ENCODE peak calls at places on chromosomes 4 and X, in nine cellular contexts. U, K, N, A, Z, L, X, R and T are unnamed samples. For H3K4me1 and H3K9me3, the result is how much of the 10 kb centered on the place peaks cover.

GRCh38 chrX:136176399-136176825 is 29.1 kb downstream of the FHL1 start:
- DNase-seq in K (peak), X (no peak), L (peak), Z (no peak), A (peak), U (peak), R (no peak), N (peak), T (no peak)

GRCh38 chr4:5874811-5875465 is 17.9 kb downstream of the CRMP1 start:
- DNase-seq in A (peak), U (no peak), X (no peak), N (peak), K (peak), R (no peak), Z (no peak), L (no peak), T (no peak)

GRCh38 chr4:128579454-128579853 is 230.0 kb upstream of the JADE1 start:
- DNase-seq in L (no peak), N (no peak), R (no peak), Z (no peak), K (no peak), A (no peak), U (no peak), X (no peak), T (no peak)

GRCh38 chr4:75715105-75715799 is 9.1 kb upstream of the USO1 start:
- DNase-seq in L (peak), R (no peak), K (peak), X (no peak), U (no peak), Z (no peak), A (no peak), N (peak), T (no peak)

GRCh38 chrX:141814213-141814857 is 23.8 kb upstream of the MAGEC3 start:
- DNase-seq in R (no peak), U (no peak), L (no peak), N (no peak), A (no peak), Z (no peak), X (no peak), K (no peak), T (no peak)

GRCh38 chr4:101419324-101420135 is 72.2 kb upstream of the PPP3CA start:
- DNase-seq in L (no peak), U (peak), K (peak), X (no peak), Z (no peak), N (no peak), A (no peak), R (no peak), T (no peak)

GRCh38 chrX:30892591-30892990 is 3.5 kb upstream of the TAB3 start:
- DNase-seq in L (no peak), U (no peak), K (no peak), R (no peak), Z (no peak), A (peak), X (no peak), N (no peak), T (peak)

GRCh38 chrX:38028300-38028699 is 21.9 kb downstream of the SYTL5 start:
- DNase-seq in U (no peak), Z (no peak), X (no peak), A (no peak), K (no peak), L (no peak), N (no peak), R (no peak), T (no peak)

GRCh38 chr4:103207673-103208072 is 9.5 kb upstream of the CENPE start:
- DNase-seq in U (no peak), N (no peak), K (no peak), X (no peak), Z (peak), R (peak), L (no peak), A (peak), T (no peak)

GRCh38 chrX:124981420-124981819 is 338.3 kb upstream of the TEX13C start:
- DNase-seq in N (no peak), Z (no peak), R (no peak), A (no peak), X (no peak), L (no peak), K (no peak), U (no peak), T (no peak)

GRCh38 chr4:110848787-110849186 is 225.9 kb upstream of the PITX2 start:
- DNase-seq in N (no peak), Z (no peak), U (no peak), A (no peak), K (no peak), L (no peak), R (no peak), X (no peak), T (no peak)

GRCh38 chr4:112144546-112145325 is 518 bp upstream of the FAM241A start:
- DNase-seq in N (no peak), X (no peak), L (no peak), Z (no peak), A (no peak), K (no peak), U (no peak), R (no peak), T (peak)

GRCh38 chrX:776061-776460 is 145.5 kb downstream of the SHOX start:
- DNase-seq in A (no peak), L (no peak), N (no peak), X (no peak), U (no peak), R (no peak), K (no peak), Z (no peak), T (no peak)

GRCh38 chr4:139921551-139922184 is 232.3 kb downstream of the MAML3 start:
- DNase-seq in L (no peak), Z (peak), A (no peak), K (no peak), R (peak), U (no peak), N (no peak), X (no peak), T (no peak)

GRCh38 chrX:57528670-57529255 is 63.0 kb upstream of the ZXDB start:
- DNase-seq in X (peak), Z (no peak), K (peak), U (no peak), L (no peak), R (peak), N (peak), A (peak), T (no peak)

GRCh38 chrX:56219702-56220101 is 12.5 kb upstream of the KLF8 start:
- DNase-seq in N (peak), X (no peak), A (no peak), K (no peak), L (no peak), Z (no peak), U (peak), R (peak), T (no peak)

GRCh38 chr4:152975615-152976465 is 39.7 kb downstream of the FHDC1 start:
- DNase-seq in N (no peak), Z (no peak), L (no peak), A (no peak), X (no peak), K (no peak), R (no peak), U (no peak), T (no peak)

GRCh38 chr4:54661686-54662085 is 3.9 kb downstream of the KIT start:
- DNase-seq in R (no peak), Z (no peak), U (peak), A (peak), N (peak), X (no peak), K (peak), L (no peak), T (peak)

GRCh38 chr4:2835978-2836377 is 7.7 kb upstream of the ADD1 start:
- DNase-seq in K (no peak), R (no peak), X (no peak), A (no peak), N (no peak), U (no peak), Z (peak), L (no peak), T (no peak)

GRCh38 chr4:81818385-81818784 is 346.7 kb upstream of the RASGEF1B start:
- DNase-seq in Z (no peak), L (no peak), A (no peak), X (no peak), U (no peak), K (no peak), N (no peak), R (peak), T (no peak)

GRCh38 chrX:8366491-8366890 is 98.1 kb upstream of the VCX3B start:
- DNase-seq in K (no peak), A (no peak), R (no peak), N (no peak), X (no peak), U (no peak), Z (no peak), L (no peak), T (no peak)

GRCh38 chr4:189081831-189082230 is 858.8 kb upstream of the FRG1 start:
- DNase-seq in A (peak), L (no peak), U (no peak), R (no peak), N (peak), Z (no peak), K (peak), X (no peak), T (no peak)

GRCh38 chrX:134513091-134513490 is 53.1 kb downstream of the HPRT1 start:
- DNase-seq in U (no peak), X (no peak), K (peak), N (peak), L (no peak), Z (no peak), A (peak), R (no peak), T (peak)

GRCh38 chrX:55028040-55028439 is 2.7 kb downstream of the ALAS2 start:
- DNase-seq in K (no peak), N (no peak), X (no peak), A (no peak), R (no peak), Z (no peak), U (no peak), L (no peak), T (no peak)

GRCh38 chr4:74320559-74321118 is 12.4 kb downstream of the EPGN start:
- DNase-seq in L (no peak), U (peak), X (peak), N (peak), A (peak), Z (no peak), R (peak), K (peak), T (peak)

GRCh38 chr4:38392223-38392855 is 271.7 kb upstream of the KLF3 start:
- DNase-seq in X (no peak), K (no peak), U (no peak), N (no peak), L (no peak), Z (no peak), A (no peak), R (no peak), T (no peak)

DNA sequence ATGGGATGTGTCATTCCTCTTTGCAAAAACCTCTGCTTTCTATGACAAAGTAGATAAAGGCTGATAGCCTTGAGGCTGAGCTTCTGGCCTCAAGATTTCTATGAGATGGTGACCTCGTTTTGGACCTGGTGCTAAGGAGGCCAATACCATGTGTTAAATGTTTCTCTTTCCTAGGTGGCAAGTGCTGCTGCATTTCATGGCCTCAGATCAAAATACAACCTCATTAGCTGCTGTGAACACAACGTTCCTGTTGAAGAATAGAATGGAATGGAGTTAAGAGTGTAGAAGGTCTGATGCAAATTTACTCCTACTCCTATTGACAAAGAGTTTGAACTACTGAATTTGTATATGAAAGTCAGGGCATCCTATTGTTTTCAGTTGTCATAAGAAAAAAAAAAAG is 112.0 kb downstream of the C4orf51 start:
- DNase-seq in X (no peak), L (no peak), A (no peak), N (no peak), Z (no peak), R (no peak), U (no peak), K (no peak), T (no peak)
- H3K27ac ChIP-seq in X (no peak), L (no peak), A (no peak), N (no peak), Z (no peak), R (no peak), U (no peak), K (no peak), T (no peak)

DNA sequence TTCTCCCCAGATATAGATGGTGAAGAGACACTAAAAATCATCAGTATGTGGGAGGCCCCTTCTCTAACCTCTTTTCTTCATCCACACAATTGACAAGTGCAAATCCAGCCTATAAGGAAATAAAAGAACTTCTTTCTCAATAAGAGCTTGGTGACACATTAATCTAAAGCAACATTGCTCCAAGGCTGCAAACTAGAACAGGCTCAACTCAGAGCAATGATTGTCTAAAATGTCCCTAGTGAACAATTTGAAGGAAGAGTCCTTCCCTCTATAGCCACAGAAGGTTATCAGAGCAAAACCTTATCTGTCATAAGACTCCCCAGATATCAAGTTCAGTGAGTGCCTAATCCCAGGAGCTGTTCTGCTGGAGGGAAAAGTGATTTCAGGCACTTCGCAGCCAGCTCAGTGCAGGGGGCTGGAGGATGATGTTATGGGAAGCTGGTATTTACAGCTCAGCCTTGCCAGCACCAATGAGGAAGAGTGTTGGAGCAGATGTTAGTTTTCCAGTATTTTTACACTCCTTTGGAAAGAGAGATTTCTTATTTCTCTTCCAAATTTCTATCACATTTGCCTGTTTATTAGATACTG is 497.5 kb downstream of the INPP4B start:
- DNase-seq in K (no peak), A (no peak), Z (no peak), X (no peak), N (no peak), L (no peak), R (no peak), U (no peak), T (no peak)
- H3K4me1 ChIP-seq in K (under half), A (under half), Z (under half), X (under half), N (under half), L (under half), R (under half), U (under half), T (under half)

GRCh38 chr4:560061-560460 is 16.0 kb downstream of the TMEM271 start:
- DNase-seq in U (no peak), X (no peak), R (no peak), Z (no peak), L (no peak), A (no peak), N (no peak), K (no peak), T (no peak)
- H3K9me3 ChIP-seq in U (under half), X (under half), R (under half), Z (under half), L (under half), A (under half), N (under half), K (under half), T (under half)

DNA sequence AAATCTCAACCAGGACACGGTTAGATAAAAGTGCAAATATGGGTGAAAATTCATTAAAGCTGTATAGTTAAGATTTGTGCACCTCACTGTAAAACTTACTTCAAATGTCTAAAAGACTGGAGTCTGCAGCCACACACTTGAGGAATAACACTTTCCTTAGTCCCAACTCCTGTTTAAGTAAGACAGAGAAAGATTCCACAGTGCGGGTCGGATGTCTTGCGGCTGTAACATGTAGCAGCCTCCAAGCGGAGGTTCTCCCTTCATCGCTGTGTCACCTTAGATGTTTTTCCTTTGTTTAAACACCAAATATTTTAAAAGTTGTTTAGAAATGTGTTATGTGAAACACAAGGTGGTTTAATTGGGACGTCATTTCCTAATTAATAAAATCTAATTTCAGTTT is 905 bp upstream of the MAEA start:
- DNase-seq in X (no peak), K (no peak), A (no peak), U (no peak), L (no peak), R (no peak), Z (no peak), N (peak), T (no peak)
- H3K27ac ChIP-seq in X (peak), K (peak), A (peak), U (peak), L (no peak), R (peak), Z (peak), N (peak), T (peak)

DNA sequence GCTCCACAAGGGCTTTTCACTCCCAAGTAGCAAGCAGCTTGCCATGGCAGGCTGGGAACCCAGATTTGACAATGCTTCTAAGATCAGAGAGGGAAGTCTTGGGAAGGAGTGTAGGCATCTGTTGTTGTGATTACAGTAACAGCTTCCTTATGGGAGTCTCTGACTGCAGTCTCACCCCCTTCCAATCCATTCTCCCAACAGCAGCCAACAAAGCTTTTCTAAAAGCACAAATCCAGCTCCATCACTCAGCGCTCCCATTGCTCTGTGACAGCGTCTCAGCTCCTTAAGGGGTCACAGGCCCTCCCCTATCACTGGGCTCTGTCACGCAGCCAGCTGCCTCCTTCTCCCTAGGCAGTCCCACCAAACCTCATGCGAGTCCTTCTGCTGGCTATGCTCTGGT is 7.1 kb downstream of the IGFBP7 start:
- DNase-seq in A (no peak), X (no peak), N (peak), Z (no peak), U (peak), K (peak), L (no peak), R (no peak), T (no peak)
- H3K4me1 ChIP-seq in A (under half), X (under half), N (half or more), Z (under half), U (under half), K (under half), L (half or more), R (under half), T (under half)

GRCh38 chr4:41750624-41751324 is 2.2 kb upstream of the PHOX2B start:
- DNase-seq in K (no peak), U (no peak), X (no peak), Z (no peak), L (no peak), R (no peak), A (no peak), N (no peak), T (no peak)

GRCh38 chr4:41748074-41748787 is at the start of gene PHOX2B:
- DNase-seq in R (no peak), Z (no peak), L (no peak), N (no peak), K (no peak), U (no peak), X (no peak), A (no peak), T (no peak)

GRCh38 chr4:41748788-41749445 is 392 bp upstream of the PHOX2B start:
- DNase-seq in K (no peak), U (no peak), L (no peak), R (no peak), A (no peak), X (no peak), N (no peak), Z (no peak), T (no peak)

GRCh38 chr4:41750158-41750623 is 1.7 kb upstream of the PHOX2B start:
- DNase-seq in R (no peak), X (no peak), U (no peak), L (no peak), A (no peak), N (no peak), Z (no peak), K (no peak), T (no peak)

GRCh38 chr4:41749650-41750049 is 1.1 kb upstream of the PHOX2B start:
- DNase-seq in U (no peak), R (no peak), A (no peak), X (no peak), Z (no peak), K (no peak), L (no peak), N (no peak), T (no peak)
- H3K9me3 ChIP-seq in U (under half), R (under half), A (under half), X (under half), Z (under half), K (under half), L (under half), N (under half), T (under half)

GRCh38 chr4:108141213-108142045 is 27.3 kb downstream of the LEF1 start:
- DNase-seq in R (no peak), K (no peak), X (no peak), Z (no peak), A (no peak), U (no peak), N (no peak), L (no peak), T (no peak)

GRCh38 chr4:108144451-108144850 is 24.3 kb downstream of the LEF1 start:
- DNase-seq in X (no peak), K (no peak), R (no peak), U (no peak), N (no peak), L (no peak), Z (no peak), A (no peak), T (no peak)

GRCh38 chr4:108142870-108143269 is 25.9 kb downstream of the LEF1 start:
- DNase-seq in Z (no peak), L (no peak), R (no peak), A (no peak), U (no peak), N (no peak), X (no peak), K (no peak), T (no peak)

GRCh38 chr4:108146346-108146745 is 22.4 kb downstream of the LEF1 start:
- DNase-seq in X (no peak), K (no peak), N (no peak), U (no peak), L (no peak), A (no peak), Z (no peak), R (no peak), T (no peak)

GRCh38 chr4:108143515-108143914 is 25.2 kb downstream of the LEF1 start:
- DNase-seq in K (no peak), L (no peak), U (no peak), X (no peak), Z (no peak), A (no peak), N (no peak), R (no peak), T (no peak)
- H3K27ac ChIP-seq in K (no peak), L (no peak), U (peak), X (peak), Z (no peak), A (no peak), N (no peak), R (no peak), T (no peak)

DNA sequence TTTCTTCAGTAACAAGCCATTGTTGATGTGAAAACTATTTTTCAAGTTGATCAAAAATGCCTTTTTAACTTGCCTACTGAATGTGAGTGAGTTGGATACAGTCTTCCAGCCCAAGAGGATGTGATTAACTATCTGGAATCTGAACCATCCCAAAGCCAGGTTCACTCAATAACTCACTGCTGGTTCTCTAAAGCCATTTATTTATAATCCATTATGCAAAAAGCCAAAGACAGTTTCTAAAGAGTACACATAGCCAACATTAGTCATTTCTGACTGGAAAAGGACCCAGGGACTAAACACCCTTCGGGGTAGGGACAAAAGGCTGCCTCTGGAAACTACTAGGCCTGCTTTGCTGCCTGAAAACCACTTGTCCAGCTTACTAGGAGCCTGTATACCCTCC is 109.6 kb downstream of the SHROOM4 start:
- DNase-seq in Z (no peak), R (no peak), A (no peak), X (no peak), K (peak), L (no peak), N (peak), U (no peak), T (no peak)
- H3K4me1 ChIP-seq in Z (under half), R (under half), A (under half), X (under half), K (under half), L (half or more), N (under half), U (under half), T (under half)

GRCh38 chrX:47373198-47373597 is 2.8 kb downstream of the ZNF157 start:
- DNase-seq in Z (no peak), R (no peak), K (no peak), U (no peak), N (no peak), X (no peak), L (no peak), A (no peak), T (no peak)
- H3K9me3 ChIP-seq in Z (under half), R (under half), K (under half), U (under half), N (under half), X (under half), L (under half), A (under half), T (under half)